ENCODE peak calls at places on chromosomes 12 and 14, in nine cellular contexts. L is RWPE1, W is spleen, T is tibial artery, R is endothelial cell, N is uterus, O is lower lobe of right lung, S is fibroblast of pulmonary artery, P is glutamatergic neuron. F is an unnamed sample.

GRCh38 chr14:73662439-73663056 is 17.8 kb downstream of the DNAL1 start:
- DNase-seq in N (peak), L (peak), R (no peak), T (peak), O (no peak), P (no peak), S (peak), W (no peak), F (no peak)

GRCh38 chr12:132460571-132460970 is 29.4 kb upstream of the FBRSL1 start:
- DNase-seq in N (no peak), S (peak), T (no peak), R (peak), O (no peak), P (no peak), W (no peak), L (no peak), F (no peak)

GRCh38 chr12:95473440-95473946 is 459 bp upstream of the METAP2 start:
- DNase-seq in O (no peak), R (peak), L (peak), S (peak), W (no peak), P (no peak), N (peak), T (peak), F (peak)

GRCh38 chr14:102570334-102570995 is 22.0 kb upstream of the RCOR1 start:
- DNase-seq in R (no peak), W (no peak), T (no peak), P (no peak), L (no peak), N (no peak), S (no peak), O (no peak), F (no peak)

GRCh38 chr12:2772370-2772769 is 22.4 kb upstream of the FKBP4 start:
- DNase-seq in O (no peak), S (no peak), L (no peak), T (no peak), N (no peak), R (no peak), W (no peak), P (no peak), F (no peak)

GRCh38 chr12:52921488-52922165 is 16.8 kb upstream of the KRT8 start:
- DNase-seq in O (no peak), T (no peak), L (no peak), S (no peak), N (no peak), P (no peak), W (no peak), R (no peak), F (no peak)

GRCh38 chr12:50642035-50642451 is 121.9 kb upstream of the ATF1 start:
- DNase-seq in W (no peak), P (no peak), L (peak), O (no peak), S (peak), N (no peak), T (no peak), R (no peak), F (no peak)

GRCh38 chr12:100020370-100020769 is 35.6 kb upstream of the ANKS1B start:
- DNase-seq in N (no peak), P (no peak), R (no peak), S (no peak), O (no peak), L (no peak), W (no peak), T (no peak), F (no peak)

GRCh38 chr12:27359578-27360340 is 27.1 kb downstream of the BMAL2 start:
- DNase-seq in P (no peak), T (no peak), O (no peak), R (no peak), L (no peak), W (no peak), S (no peak), N (no peak), F (no peak)

GRCh38 chr14:21557084-21557901 is 22.6 kb downstream of the OR10G3 start:
- DNase-seq in O (peak), P (peak), L (peak), N (peak), S (peak), T (peak), W (peak), R (peak), F (peak)

GRCh38 chr14:104240426-104241157 is 102.2 kb downstream of the KIF26A start:
- DNase-seq in W (peak), R (no peak), S (no peak), P (no peak), O (peak), T (peak), N (no peak), L (no peak), F (no peak)

GRCh38 chr14:106843376-106843775 is 1317.0 kb downstream of the TMEM121 start:
- DNase-seq in R (no peak), P (no peak), S (no peak), N (no peak), W (no peak), O (no peak), T (no peak), L (no peak), F (no peak)

GRCh38 chr12:97404549-97404948 is 58.1 kb upstream of the RMST start:
- DNase-seq in P (peak), O (no peak), L (peak), T (no peak), R (peak), W (no peak), N (no peak), S (peak), F (peak)

GRCh38 chr14:33317675-33318074 is 379.0 kb downstream of the NPAS3 start:
- DNase-seq in N (no peak), P (no peak), S (no peak), O (no peak), W (no peak), R (no peak), L (no peak), T (no peak), F (no peak)

GRCh38 chr12:11397366-11397765 is 2.0 kb upstream of the PRB2 start:
- DNase-seq in P (no peak), S (no peak), R (no peak), W (no peak), N (no peak), L (no peak), O (no peak), T (no peak), F (no peak)

GRCh38 chr12:15819644-15820437 is 30.7 kb upstream of the EPS8 start:
- DNase-seq in L (no peak), S (no peak), P (no peak), O (no peak), N (no peak), W (no peak), T (no peak), R (no peak), F (no peak)

GRCh38 chr12:114777052-114777451 is 93.1 kb upstream of the TBX3 start:
- DNase-seq in L (peak), S (peak), P (no peak), R (no peak), N (no peak), O (no peak), W (no peak), T (no peak), F (no peak)

GRCh38 chr12:77102691-77103090 is 37.3 kb upstream of the E2F7 start:
- DNase-seq in T (no peak), O (no peak), R (no peak), W (no peak), P (no peak), N (no peak), S (peak), L (peak), F (no peak)

GRCh38 chr14:72614365-72614764 is 279.5 kb downstream of the DPF3 start:
- DNase-seq in R (no peak), S (no peak), O (no peak), P (no peak), L (no peak), N (no peak), W (no peak), T (no peak), F (no peak)

GRCh38 chr12:129788506-129788905 is 115.3 kb downstream of the TMEM132D start:
- DNase-seq in S (no peak), O (no peak), R (no peak), P (no peak), N (no peak), W (no peak), L (peak), T (no peak), F (no peak)

GRCh38 chr14:28577711-28578131 is 188.9 kb upstream of the FOXG1 start:
- DNase-seq in L (peak), P (no peak), S (peak), W (no peak), N (no peak), R (no peak), T (no peak), O (no peak), F (no peak)

GRCh38 chr12:48980389-48980952 is 2.3 kb downstream of the WNT1 start:
- DNase-seq in O (peak), N (no peak), T (no peak), W (no peak), S (no peak), R (no peak), L (no peak), P (no peak), F (peak)

GRCh38 chr12:116466536-116466935 is 92.6 kb upstream of the MAP1LC3B2 start:
- DNase-seq in L (no peak), S (peak), R (no peak), T (no peak), W (peak), O (no peak), P (no peak), N (no peak), F (no peak)
- TF ChIP-seq CTCF in L (no peak), S (no peak), R (no peak), T (no peak), W (no peak), O (no peak), P (no peak), N (no peak), F (no peak)

GRCh38 chr14:99991306-99991705 is 73.9 kb upstream of the EVL start:
- DNase-seq in N (no peak), S (no peak), R (no peak), L (no peak), P (no peak), W (no peak), O (no peak), T (no peak), F (no peak)

GRCh38 chr14:99986416-99986815 is 78.8 kb upstream of the EVL start:
- DNase-seq in N (no peak), R (no peak), O (no peak), S (no peak), W (no peak), P (no peak), T (no peak), L (no peak), F (no peak)

GRCh38 chr14:99983251-99984012 is 81.8 kb upstream of the EVL start:
- DNase-seq in L (no peak), P (no peak), R (no peak), O (no peak), W (no peak), S (no peak), N (no peak), T (no peak), F (no peak)

GRCh38 chr14:99990268-99991170 is 74.7 kb upstream of the EVL start:
- DNase-seq in W (no peak), N (no peak), P (no peak), R (no peak), T (no peak), L (no peak), O (no peak), S (no peak), F (no peak)

DNA sequence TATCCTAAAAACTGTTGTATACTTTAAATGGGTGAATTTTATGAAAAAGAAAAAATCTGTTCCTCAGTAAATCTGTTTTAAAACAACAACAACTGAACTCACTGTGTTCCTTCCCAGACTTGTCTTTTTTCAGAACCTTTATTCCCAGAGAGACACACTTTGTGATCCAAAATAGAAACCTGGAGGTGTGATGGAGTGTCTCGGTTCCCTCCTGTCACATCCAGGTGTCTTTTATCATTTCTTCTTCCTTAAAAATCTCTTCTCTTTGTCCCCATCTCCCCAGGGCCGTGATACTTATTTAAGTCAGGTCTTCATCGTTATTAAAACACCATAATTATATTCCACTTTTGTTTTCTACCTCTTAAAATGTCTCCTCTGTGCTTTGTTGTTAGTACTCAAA is 76.2 kb upstream of the EVL start:
- DNase-seq in R (no peak), T (no peak), L (no peak), N (no peak), W (no peak), O (no peak), S (no peak), P (no peak), F (no peak)
- TF ChIP-seq CTCF in R (no peak), T (no peak), L (no peak), N (no peak), W (no peak), O (no peak), S (no peak), P (no peak), F (no peak)

GRCh38 chr12:57737467-57738141 is 938 bp downstream of the AGAP2 start:
- DNase-seq in O (no peak), N (no peak), T (no peak), R (peak), L (no peak), P (peak), W (peak), S (no peak), F (no peak)
- TF ChIP-seq CTCF in O (peak), N (no peak), T (no peak), R (no peak), L (peak), P (no peak), W (peak), S (peak), F (no peak)

DNA sequence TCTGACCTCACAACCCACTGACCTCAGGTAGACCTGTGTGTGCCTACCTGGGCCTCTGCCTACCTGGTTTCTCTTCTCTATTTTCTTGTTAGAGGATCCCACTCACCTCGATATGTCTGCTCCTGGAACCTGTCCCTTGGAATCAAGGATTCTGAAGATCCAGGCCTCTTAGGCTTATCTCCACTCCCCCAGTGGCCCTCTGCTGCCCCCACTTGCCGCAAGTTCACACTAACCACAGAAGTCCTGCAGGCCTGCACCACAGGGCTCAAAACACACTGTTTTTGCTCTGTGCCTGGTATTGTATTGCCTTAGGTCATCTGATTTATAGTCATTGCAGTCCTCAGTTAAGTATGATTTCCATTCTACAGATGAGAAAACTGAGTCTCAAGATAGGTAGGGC is 15.3 kb upstream of the NRXN3 start:
- DNase-seq in O (no peak), R (no peak), L (no peak), N (no peak), P (no peak), S (no peak), W (no peak), T (no peak), F (no peak)
- TF ChIP-seq CTCF in O (no peak), R (no peak), L (no peak), N (no peak), P (no peak), S (no peak), W (no peak), T (no peak), F (no peak)

F was measured in GM10248.